ENCODE peak calls at places on chromosomes 5 and 9, in eight cellular contexts. G is upper lobe of left lung, K is esophagus squamous epithelium, P is lower leg skin, W is testis, X is heart left ventricle, T is prostate gland, Y is suprapubic skin. C is an unnamed sample.

GRCh38 chr5:126594077-126594476 is 942 bp downstream of the ALDH7A1 start:
- DNase-seq in G (no peak), K (no peak), P (no peak), W (no peak), X (no peak), T (peak), Y (no peak), C (no peak)

GRCh38 chr5:83913593-83913992 is 192.9 kb upstream of the HAPLN1 start:
- DNase-seq in G (no peak), K (no peak), P (no peak), W (no peak), X (no peak), T (no peak), Y (no peak), C (no peak)

GRCh38 chr9:72665421-72665820 is 144.0 kb downstream of the TMC1 start:
- DNase-seq in G (no peak), K (no peak), P (no peak), W (no peak), X (no peak), T (no peak), Y (no peak), C (no peak)

GRCh38 chr9:133878402-133878801 is 113.7 kb downstream of the VAV2 start:
- DNase-seq in G (no peak), K (no peak), P (no peak), W (no peak), X (no peak), T (no peak), Y (no peak), C (no peak)

GRCh38 chr5:135127604-135128240 is 93.7 kb upstream of the PITX1 start:
- DNase-seq in G (no peak), K (no peak), P (no peak), W (no peak), X (no peak), T (no peak), Y (no peak), C (no peak)

GRCh38 chr9:84153885-84154284 is 173.3 kb downstream of the RMI1 start:
- DNase-seq in G (no peak), K (no peak), P (no peak), W (no peak), X (no peak), T (no peak), Y (no peak), C (no peak)

GRCh38 chr5:76696254-76696653 is 19.7 kb upstream of the F2R start:
- DNase-seq in G (no peak), K (no peak), P (no peak), W (no peak), X (no peak), T (no peak), Y (no peak), C (no peak)

GRCh38 chr9:136665111-136665703 is 2.5 kb downstream of the EGFL7 start:
- DNase-seq in G (no peak), K (no peak), P (no peak), W (no peak), X (no peak), T (no peak), Y (no peak), C (no peak)

GRCh38 chr5:163976691-163977090 is 471.3 kb downstream of the MAT2B start:
- DNase-seq in G (no peak), K (no peak), P (no peak), W (no peak), X (no peak), T (no peak), Y (no peak), C (no peak)

GRCh38 chr5:97044057-97044456 is 98.4 kb downstream of the LIX1 start:
- DNase-seq in G (peak), K (no peak), P (no peak), W (peak), X (peak), T (no peak), Y (no peak), C (no peak)

GRCh38 chr5:149435015-149435376 is 55.9 kb upstream of the IL17B start:
- DNase-seq in G (no peak), K (no peak), P (no peak), W (no peak), X (no peak), T (no peak), Y (no peak), C (no peak)

GRCh38 chr5:157108961-157109360 is at the start of gene HAVCR2:
- DNase-seq in G (peak), K (no peak), P (peak), W (peak), X (peak), T (peak), Y (no peak), C (peak)

GRCh38 chr9:121133104-121133816 is 58.5 kb downstream of the CNTRL start:
- DNase-seq in G (peak), K (no peak), P (peak), W (no peak), X (no peak), T (peak), Y (no peak), C (no peak)

GRCh38 chr9:100352201-100352726 is 478 bp downstream of the TEX10 start:
- DNase-seq in G (peak), K (no peak), P (peak), W (peak), X (peak), T (peak), Y (peak), C (peak)

GRCh38 chr9:130837644-130838043 is 2.6 kb downstream of the ABL1 start:
- DNase-seq in G (no peak), K (no peak), P (no peak), W (no peak), X (no peak), T (no peak), Y (peak), C (no peak)

GRCh38 chr9:130835441-130836298 is 616 bp downstream of the ABL1 start:
- DNase-seq in G (no peak), K (no peak), P (no peak), W (peak), X (peak), T (no peak), Y (peak), C (no peak)

GRCh38 chr9:130837002-130837511 is 2.0 kb downstream of the ABL1 start:
- DNase-seq in G (no peak), K (no peak), P (no peak), W (no peak), X (no peak), T (no peak), Y (peak), C (no peak)

GRCh38 chr9:130833324-130833990 is 1.6 kb upstream of the ABL1 start:
- DNase-seq in G (no peak), K (no peak), P (no peak), W (no peak), X (peak), T (peak), Y (no peak), C (no peak)

GRCh38 chr9:130834371-130835311 is at the start of gene ABL1:
- DNase-seq in G (peak), K (no peak), P (peak), W (peak), X (peak), T (peak), Y (peak), C (peak)
- TF ChIP-seq POLR2A in G (no peak), K (no peak), P (no peak), W (no peak), X (peak), T (peak), Y (peak), C (no peak)

GRCh38 chr5:139486201-139486600 is 3.6 kb upstream of the STING1 start:
- DNase-seq in G (no peak), K (no peak), P (no peak), W (no peak), X (no peak), T (no peak), Y (no peak), C (no peak)

GRCh38 chr5:139488269-139488668 is 5.7 kb upstream of the STING1 start:
- DNase-seq in G (peak), K (no peak), P (no peak), W (peak), X (peak), T (no peak), Y (no peak), C (no peak)

GRCh38 chr5:139481122-139481533 is 1.4 kb downstream of the STING1 start:
- DNase-seq in G (peak), K (no peak), P (no peak), W (peak), X (peak), T (peak), Y (no peak), C (no peak)

GRCh38 chr5:139481580-139482049 is 943 bp downstream of the STING1 start:
- DNase-seq in G (peak), K (no peak), P (no peak), W (no peak), X (peak), T (no peak), Y (no peak), C (no peak)

GRCh38 chr5:139482050-139482889 is at the start of gene STING1:
- DNase-seq in G (peak), K (peak), P (peak), W (peak), X (peak), T (peak), Y (peak), C (peak)
- TF ChIP-seq CTCF in G (no peak), K (no peak), P (no peak), W (no peak), X (no peak), T (no peak), Y (no peak), C (no peak)

GRCh38 chr9:115117999-115118470 is at the start of gene TNC:
- DNase-seq in G (peak), K (no peak), P (peak), W (peak), X (peak), T (peak), Y (peak), C (peak)
- TF ChIP-seq POLR2A in G (no peak), K (no peak), P (no peak), W (no peak), X (no peak), T (peak), Y (no peak), C (no peak)

GRCh38 chr9:123784513-123784912 is 145.4 kb downstream of the DENND1A start:
- DNase-seq in G (no peak), K (no peak), P (no peak), W (no peak), X (no peak), T (no peak), Y (no peak), C (no peak)

GRCh38 chr9:123795336-123795735 is 134.6 kb downstream of the DENND1A start:
- DNase-seq in G (no peak), K (no peak), P (no peak), W (no peak), X (no peak), T (no peak), Y (no peak), C (no peak)

GRCh38 chr9:123787411-123787810 is 142.5 kb downstream of the DENND1A start:
- DNase-seq in G (no peak), K (no peak), P (no peak), W (no peak), X (no peak), T (no peak), Y (no peak), C (no peak)

DNA sequence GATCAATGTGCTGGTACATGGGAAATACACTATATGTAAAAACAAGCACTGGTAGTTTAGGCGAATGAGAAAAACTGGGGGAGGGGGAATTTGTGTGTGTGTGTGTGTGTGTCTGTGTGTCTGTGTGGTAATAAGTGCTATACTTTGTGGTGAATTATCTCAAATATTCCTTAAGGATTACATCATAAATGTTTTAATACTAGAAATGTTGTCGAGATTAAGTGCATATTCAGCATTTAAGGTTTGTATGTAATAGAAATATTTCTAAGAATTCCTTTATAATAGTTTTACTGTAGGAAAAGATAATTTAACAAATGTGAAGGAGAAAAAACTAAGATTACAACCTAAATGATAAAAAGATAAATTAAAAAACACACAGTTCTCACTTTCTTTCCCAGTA is 140.0 kb downstream of the DENND1A start:
- DNase-seq in G (no peak), K (no peak), P (no peak), W (no peak), X (no peak), T (no peak), Y (no peak), C (no peak)
- TF ChIP-seq CTCF in G (no peak), K (no peak), P (no peak), W (no peak), X (no peak), T (no peak), Y (no peak), C (no peak)